ENCODE peak calls at places on chromosomes 2 and 18, in five cellular contexts. A is IMR-90, G is SK-N-SH, J is GM06990, B is keratinocyte. U is an unnamed sample.

GRCh38 chr2:180690611-180691010 is 289.8 kb upstream of the UBE2E3 start:
- DNase-seq in A (peak), G (no peak), J (no peak), B (no peak), U (no peak)

GRCh38 chr18:24506175-24506574 is 45.7 kb downstream of the HRH4 start:
- DNase-seq in A (no peak), G (no peak), J (no peak), B (no peak), U (no peak)

GRCh38 chr18:37922162-37922561 is 356.6 kb upstream of the CELF4 start:
- DNase-seq in A (no peak), G (no peak), J (no peak), B (no peak), U (no peak)

GRCh38 chr2:212858496-212858895 is 292.9 kb downstream of the IKZF2 start:
- DNase-seq in A (no peak), G (no peak), J (no peak), B (no peak), U (no peak)

GRCh38 chr18:53796042-53796729 is 428.3 kb downstream of the MBD2 start:
- DNase-seq in A (peak), G (no peak), J (peak), B (peak), U (no peak)

GRCh38 chr2:218295029-218295428 is 2.7 kb upstream of the TMBIM1 start:
- DNase-seq in A (no peak), G (no peak), J (no peak), B (no peak), U (no peak)

GRCh38 chr18:65124633-65125032 is 626.2 kb upstream of the CDH7 start:
- DNase-seq in A (no peak), G (no peak), J (no peak), B (no peak), U (no peak)

GRCh38 chr2:241620419-241620769 is 16.6 kb downstream of the THAP4 start:
- DNase-seq in A (peak), G (no peak), J (no peak), B (peak), U (no peak)

GRCh38 chr2:31324000-31324633 is 90.2 kb downstream of the EHD3 start:
- DNase-seq in A (no peak), G (no peak), J (peak), B (no peak), U (peak)

GRCh38 chr2:31317387-31317786 is 83.4 kb downstream of the EHD3 start:
- DNase-seq in A (no peak), G (no peak), J (no peak), B (no peak), U (no peak)

GRCh38 chr2:31318360-31319336 is 84.7 kb downstream of the EHD3 start:
- DNase-seq in A (peak), G (no peak), J (peak), B (no peak), U (no peak)

GRCh38 chr2:31319391-31320175 is 85.6 kb downstream of the EHD3 start:
- DNase-seq in A (peak), G (no peak), J (no peak), B (no peak), U (no peak)

DNA sequence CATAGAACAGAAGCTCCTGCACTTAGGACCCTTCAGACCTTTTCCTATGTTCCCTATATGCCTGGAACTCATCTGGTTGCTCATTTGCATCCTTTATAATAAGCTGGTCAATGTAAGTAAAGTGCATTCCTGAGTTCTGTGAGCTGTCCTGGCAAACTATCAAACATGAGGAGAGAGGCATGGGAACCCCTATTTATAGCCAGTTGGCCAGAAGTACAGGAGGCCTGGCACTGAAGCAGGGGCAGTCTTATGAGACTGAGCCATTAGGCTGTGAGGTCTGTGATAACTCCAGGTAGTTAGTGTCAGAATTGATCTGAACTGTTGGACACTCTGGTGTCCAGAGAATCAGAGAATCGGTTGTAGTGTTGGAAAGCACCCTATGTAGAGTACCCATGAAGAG is 88.4 kb downstream of the EHD3 start:
- DNase-seq in A (peak), G (no peak), J (no peak), B (no peak), U (no peak)
- TF ChIP-seq CTCF in A (no peak), G (no peak), J (no peak), B (no peak), U (no peak)

GRCh38 chr2:72998724-72999123 is 72.8 kb downstream of the SFXN5 start:
- DNase-seq in A (no peak), G (no peak), J (no peak), B (no peak), U (no peak)
- TF ChIP-seq CTCF in A (no peak), G (no peak), J (no peak), B (no peak), U (no peak)

GRCh38 chr2:11984556-11985158 is 238.2 kb downstream of the LPIN1 start:
- DNase-seq in A (no peak), G (no peak), J (no peak), B (no peak), U (no peak)

GRCh38 chr2:11983870-11984269 is 237.4 kb downstream of the LPIN1 start:
- DNase-seq in A (no peak), G (no peak), J (no peak), B (no peak), U (no peak)

GRCh38 chr2:11988691-11989465 is 242.4 kb downstream of the LPIN1 start:
- DNase-seq in A (no peak), G (no peak), J (no peak), B (no peak), U (no peak)

GRCh38 chr2:11985817-11986566 is 239.6 kb downstream of the LPIN1 start:
- DNase-seq in A (no peak), G (no peak), J (no peak), B (no peak), U (no peak)

DNA sequence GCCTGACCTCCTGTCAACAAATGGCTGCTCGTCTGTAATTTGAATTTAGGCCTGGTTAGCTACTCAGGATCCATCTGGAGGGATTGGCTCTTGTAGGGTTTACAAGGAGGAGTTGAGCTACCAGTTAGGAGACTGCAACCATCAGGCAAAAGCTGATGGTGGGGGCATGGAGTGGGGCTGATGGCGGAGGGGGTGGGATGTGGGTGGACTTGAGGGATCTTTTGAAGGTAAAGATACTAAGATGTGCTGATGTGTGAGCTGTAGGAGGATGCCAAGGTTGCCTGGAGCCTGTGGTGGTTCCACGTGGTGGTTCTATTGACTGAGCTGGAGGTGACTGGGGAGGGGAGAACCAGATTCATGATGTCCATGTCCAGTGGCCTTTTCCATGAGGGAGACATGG is 240.7 kb downstream of the LPIN1 start:
- DNase-seq in A (no peak), G (no peak), J (no peak), B (no peak), U (no peak)
- TF ChIP-seq CTCF in A (no peak), G (no peak), J (no peak), B (no peak), U (no peak)

GRCh38 chr2:15591373-15591691 is 336 bp upstream of the DDX1 start:
- DNase-seq in A (no peak), G (no peak), J (no peak), B (no peak), U (no peak)

GRCh38 chr2:15591692-15592463 is at the start of gene DDX1:
- DNase-seq in A (peak), G (peak), J (peak), B (peak), U (peak)

GRCh38 chr2:15584316-15584715 is 7.4 kb upstream of the DDX1 start:
- DNase-seq in A (no peak), G (no peak), J (no peak), B (no peak), U (no peak)

GRCh38 chr2:15584767-15585469 is 6.8 kb upstream of the DDX1 start:
- DNase-seq in A (peak), G (no peak), J (no peak), B (no peak), U (no peak)

GRCh38 chr2:15588329-15588919 is 3.2 kb upstream of the DDX1 start:
- DNase-seq in A (peak), G (peak), J (no peak), B (no peak), U (peak)
- TF ChIP-seq CTCF in A (peak), G (peak), J (peak), B (peak), U (peak)